ENCODE peak calls at places on chromosomes 11 and 22, in six cellular contexts. L is K562, C is H1, P is GM12891, A is HepG2, X is GM12878. E is an unnamed sample.

GRCh38 chr11:125874556-125875124 is 12.8 kb upstream of the HYLS1 start:
- DNase-seq in A (peak), C (no peak), P (peak), X (no peak), L (peak), E (no peak)

GRCh38 chr11:72812968-72813739 is 1.1 kb upstream of the ATG16L2 start:
- DNase-seq in L (peak), C (no peak), A (peak), P (no peak), X (no peak), E (no peak)

GRCh38 chr11:72947229-72947628 is 133.0 kb downstream of the ATG16L2 start:
- DNase-seq in P (no peak), A (no peak), X (no peak), L (no peak), C (no peak), E (no peak)

GRCh38 chr22:49673048-49673447 is 154.6 kb downstream of the BRD1 start:
- DNase-seq in C (no peak), L (no peak), P (no peak), A (no peak), X (no peak), E (no peak)

GRCh38 chr22:28940441-28940840 is 57.1 kb downstream of the ZNRF3 start:
- DNase-seq in C (no peak), L (no peak), X (no peak), A (no peak), P (no peak), E (no peak)

GRCh38 chr22:37741312-37741795 is 44.5 kb downstream of the TRIOBP start:
- DNase-seq in C (no peak), P (no peak), A (peak), X (no peak), L (no peak), E (no peak)

GRCh38 chr22:37225481-37225880 is 13.2 kb upstream of the SSTR3 start:
- DNase-seq in L (no peak), A (no peak), C (no peak), X (no peak), P (no peak), E (no peak)

GRCh38 chr11:26741036-26741435 is 19.2 kb upstream of the SLC5A12 start:
- DNase-seq in L (no peak), X (no peak), A (no peak), C (no peak), P (no peak), E (no peak)

GRCh38 chr11:61155312-61155711 is 5.9 kb downstream of the VPS37C start:
- DNase-seq in C (no peak), L (no peak), A (no peak), P (no peak), X (no peak), E (no peak)

GRCh38 chr11:110000045-110000502 is 93.1 kb upstream of the ZC3H12C start:
- DNase-seq in L (peak), P (peak), A (no peak), C (no peak), X (peak), E (peak)

GRCh38 chr11:28833670-28834069 is 725.5 kb downstream of the METTL15 start:
- DNase-seq in P (no peak), A (no peak), L (no peak), X (no peak), C (no peak), E (no peak)

GRCh38 chr22:25540128-25540790 is 24.2 kb upstream of the GRK3 start:
- DNase-seq in A (no peak), P (no peak), X (no peak), L (no peak), C (no peak), E (no peak)

GRCh38 chr11:64745523-64746328 is 1.8 kb upstream of the RASGRP2 start:
- DNase-seq in C (no peak), P (peak), L (peak), X (no peak), A (no peak), E (peak)

GRCh38 chr11:86592047-86592564 is 80.3 kb downstream of the ME3 start:
- DNase-seq in X (no peak), C (no peak), P (no peak), A (no peak), L (no peak), E (no peak)

GRCh38 chr11:64690235-64690634 is 32.8 kb downstream of the NRXN2 start:
- DNase-seq in C (no peak), P (no peak), L (no peak), X (no peak), A (no peak), E (no peak)

GRCh38 chr11:93791493-93791892 is 7.4 kb downstream of the MED17 start:
- DNase-seq in P (no peak), C (no peak), L (no peak), A (no peak), X (no peak), E (no peak)

GRCh38 chr11:71456294-71456693 is 3.3 kb downstream of the NADSYN1 start:
- DNase-seq in L (no peak), P (no peak), C (no peak), X (no peak), A (no peak), E (no peak)

GRCh38 chr11:72394456-72394855 is 39.9 kb downstream of the CLPB start:
- DNase-seq in A (no peak), C (no peak), L (no peak), X (no peak), P (no peak), E (no peak)

GRCh38 chr11:7967097-7967496 is 1.9 kb upstream of the NLRP10 start:
- DNase-seq in P (no peak), A (no peak), C (no peak), L (no peak), X (no peak), E (no peak)

GRCh38 chr11:128399186-128399585 is 188.2 kb downstream of the ETS1 start:
- DNase-seq in A (no peak), X (peak), P (no peak), L (no peak), C (no peak), E (no peak)

GRCh38 chr22:45424241-45424731 is 10.8 kb downstream of the RIBC2 start:
- DNase-seq in A (no peak), L (no peak), X (no peak), P (no peak), C (no peak), E (no peak)

GRCh38 chr11:35215945-35216344 is 77.0 kb downstream of the CD44 start:
- DNase-seq in X (no peak), L (no peak), A (no peak), C (no peak), P (no peak), E (no peak)

GRCh38 chr11:29018631-29019030 is 910.4 kb downstream of the METTL15 start:
- DNase-seq in A (no peak), C (no peak), X (no peak), P (no peak), L (no peak), E (no peak)

GRCh38 chr11:86444981-86445380 is 70.3 kb downstream of the CCDC81 start:
- DNase-seq in A (no peak), C (no peak), X (no peak), P (no peak), L (no peak), E (no peak)

GRCh38 chr22:41885576-41885975 is 29.3 kb downstream of the SHISA8 start:
- DNase-seq in C (no peak), L (no peak), P (no peak), A (no peak), X (no peak), E (no peak)

GRCh38 chr22:40473703-40474102 is 103.3 kb downstream of the SGSM3 start:
- DNase-seq in A (no peak), C (no peak), P (no peak), X (no peak), L (no peak), E (no peak)

DNA sequence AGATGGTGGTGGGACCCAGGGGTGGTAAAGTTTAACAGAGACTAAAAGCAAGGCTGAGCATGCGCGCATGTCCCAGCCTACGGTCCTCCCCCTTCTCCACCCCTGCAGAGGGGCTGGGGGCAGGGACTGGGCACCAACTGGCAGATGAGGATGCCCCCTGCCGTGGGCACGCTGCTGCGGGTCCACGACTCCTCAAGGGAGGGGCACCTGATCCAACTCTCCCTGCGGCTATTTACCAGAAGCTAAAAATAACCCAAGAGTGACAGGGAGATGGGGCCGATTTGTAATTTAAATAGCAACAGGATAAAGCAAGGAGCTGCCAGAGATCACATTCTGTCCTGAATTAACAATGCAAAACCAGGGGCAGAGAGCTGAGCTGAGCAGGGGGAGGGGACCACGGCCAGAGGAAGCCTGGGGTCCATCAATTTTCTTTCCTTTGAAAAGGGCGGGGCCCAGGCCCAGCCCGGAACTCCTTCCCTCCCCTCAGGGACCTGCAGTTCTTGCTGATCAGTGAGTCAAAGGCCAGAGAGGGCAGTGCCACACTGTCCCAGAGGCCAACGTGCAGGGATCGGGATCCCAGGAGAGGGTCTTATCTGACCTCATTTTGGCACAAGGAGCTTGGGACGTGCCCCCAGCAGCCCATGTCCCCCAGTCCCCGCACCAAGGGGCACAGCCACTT is 8.1 kb upstream of the DGKZ start:
- DNase-seq in C (peak), A (no peak), L (no peak), X (no peak), P (no peak), E (no peak)
- TF ChIP-seq POLR2AphosphoS5 in C (no peak), A (no peak), L (no peak), X (no peak), P (no peak), E (no peak)

DNA sequence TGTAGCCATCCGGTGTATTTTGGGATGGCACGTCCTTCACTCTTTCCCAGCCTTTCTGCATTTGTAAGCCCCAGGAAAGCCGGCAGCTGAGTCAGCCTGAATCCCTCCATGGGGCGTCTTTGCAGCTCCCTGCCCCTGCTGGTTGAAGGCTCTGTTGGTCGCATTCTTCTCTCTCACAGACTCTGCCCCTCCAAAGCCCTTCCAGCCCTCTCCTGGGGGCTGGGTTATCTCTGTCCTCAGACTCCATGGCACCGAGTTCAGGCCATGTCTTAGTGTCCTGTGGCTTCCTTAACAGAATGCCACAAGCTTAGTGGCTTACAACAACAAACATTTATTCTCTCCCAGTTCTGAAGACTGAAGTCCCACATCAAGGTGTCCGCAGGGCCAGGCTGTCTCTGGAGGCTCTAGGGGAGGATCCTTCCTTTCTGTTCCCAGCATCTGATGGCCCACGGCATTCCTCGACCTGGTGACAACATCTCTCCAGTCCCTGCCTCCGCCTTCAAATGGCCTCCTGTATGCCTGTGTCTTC is 62.2 kb downstream of the BCR start:
- DNase-seq in A (no peak), X (no peak), L (peak), P (no peak), C (peak), E (no peak)
- TF ChIP-seq TAF1 in A (no peak), X (no peak), L (no peak), P (no peak), C (peak), E (no peak)

GRCh38 chr11:12591706-12592105 is 82.5 kb upstream of the TEAD1 start:
- DNase-seq in C (no peak), X (no peak), A (no peak), P (no peak), L (no peak), E (no peak)

GRCh38 chr11:12592283-12592682 is 81.9 kb upstream of the TEAD1 start:
- DNase-seq in A (no peak), L (no peak), C (no peak), P (no peak), X (no peak), E (no peak)

GRCh38 chr11:12585861-12586260 is 88.4 kb upstream of the TEAD1 start:
- DNase-seq in C (no peak), P (no peak), X (no peak), A (no peak), L (no peak), E (no peak)

GRCh38 chr11:12581923-12582322 is 92.3 kb upstream of the TEAD1 start:
- DNase-seq in X (no peak), L (peak), C (no peak), A (no peak), P (no peak), E (no peak)

GRCh38 chr11:12587333-12587997 is 86.8 kb upstream of the TEAD1 start:
- DNase-seq in A (no peak), X (no peak), L (no peak), C (no peak), P (no peak), E (no peak)
- TF ChIP-seq POLR2A in A (no peak), X (no peak), L (no peak), C (no peak), P (no peak), E (no peak)

DNA sequence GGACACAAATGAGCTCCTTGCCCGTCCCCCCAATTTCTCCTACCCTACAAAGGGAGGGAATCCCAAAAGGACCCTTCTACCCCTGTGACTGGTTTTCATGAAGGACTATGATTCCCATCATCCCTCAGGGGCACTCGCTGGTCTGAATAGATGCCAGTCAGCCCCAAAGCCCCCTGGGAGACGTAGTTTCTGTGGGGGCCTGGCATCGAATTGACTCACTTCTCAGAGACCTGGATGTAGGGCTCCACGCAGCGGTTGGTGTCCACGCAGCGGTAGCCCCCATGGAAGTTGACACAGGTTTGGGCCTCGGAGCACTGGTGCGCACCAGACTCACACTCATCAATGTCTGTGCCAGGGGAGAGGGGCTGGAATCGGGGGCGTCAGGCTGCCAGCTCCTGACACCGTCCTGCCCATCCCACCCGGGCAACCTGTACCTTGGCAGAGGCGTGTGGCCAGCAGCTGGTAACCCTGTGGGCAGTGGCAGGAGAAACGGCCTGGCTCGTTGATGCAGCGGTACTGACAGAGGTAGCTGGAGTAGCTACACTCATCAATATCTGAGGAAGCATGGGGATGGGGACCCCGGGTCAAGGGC is 4.4 kb downstream of the EFEMP2 start:
- DNase-seq in L (peak), C (no peak), X (no peak), A (no peak), P (no peak), E (no peak)
- TF ChIP-seq POLR2AphosphoS5 in L (no peak), C (peak), X (peak), A (peak), P (no peak), E (peak)

GRCh38 chr11:76850815-76851214 is 9.9 kb upstream of the ACER3 start:
- DNase-seq in P (no peak), C (no peak), A (no peak), L (no peak), X (no peak), E (no peak)
- TF ChIP-seq TAF1 in P (no peak), C (no peak), A (no peak), L (no peak), X (no peak), E (no peak)

DNA sequence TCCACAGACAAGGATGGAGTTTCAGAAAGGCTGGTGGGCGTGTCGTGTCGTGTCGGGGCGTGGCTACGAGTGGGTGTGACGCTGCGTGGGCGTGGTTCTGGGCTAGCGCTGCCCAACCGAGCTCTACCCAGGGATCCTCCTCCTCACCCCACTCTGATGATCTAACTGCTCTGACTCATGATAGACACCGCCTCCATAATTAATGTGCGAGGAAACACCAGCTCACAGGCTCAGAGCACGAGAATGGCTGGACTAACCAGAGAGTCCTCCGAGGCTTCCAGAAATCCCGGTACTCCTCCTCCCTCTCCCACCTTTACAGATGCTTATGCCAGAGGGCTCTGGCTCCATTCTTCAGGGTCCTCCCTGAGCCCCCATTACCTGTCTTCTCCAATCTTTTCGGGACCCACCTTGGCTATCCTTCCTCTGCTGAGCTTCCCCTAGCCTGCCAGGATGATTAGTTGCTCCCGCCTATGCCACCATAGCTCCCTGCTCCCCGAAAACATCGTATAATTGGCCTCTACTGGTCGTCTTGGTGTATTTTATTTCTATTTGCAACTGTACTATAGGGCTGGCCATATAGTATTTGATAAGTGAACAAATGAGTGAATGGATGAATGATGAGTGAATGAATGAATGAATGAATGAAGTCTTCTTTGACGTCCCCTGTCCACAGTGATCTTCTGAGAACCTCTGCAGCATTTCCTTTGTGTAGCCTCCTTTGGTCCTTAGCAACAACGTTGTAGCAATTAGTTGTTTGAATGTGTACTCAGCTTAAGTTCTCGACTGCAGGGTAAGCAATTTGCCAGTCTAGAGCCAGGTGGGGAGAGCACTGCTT is 21.7 kb downstream of the TMPRSS13 start:
- DNase-seq in L (peak), P (no peak), C (peak), X (peak), A (peak), E (no peak)
- TF ChIP-seq POLR2A in L (peak), P (no peak), C (no peak), X (no peak), A (no peak), E (no peak)

DNA sequence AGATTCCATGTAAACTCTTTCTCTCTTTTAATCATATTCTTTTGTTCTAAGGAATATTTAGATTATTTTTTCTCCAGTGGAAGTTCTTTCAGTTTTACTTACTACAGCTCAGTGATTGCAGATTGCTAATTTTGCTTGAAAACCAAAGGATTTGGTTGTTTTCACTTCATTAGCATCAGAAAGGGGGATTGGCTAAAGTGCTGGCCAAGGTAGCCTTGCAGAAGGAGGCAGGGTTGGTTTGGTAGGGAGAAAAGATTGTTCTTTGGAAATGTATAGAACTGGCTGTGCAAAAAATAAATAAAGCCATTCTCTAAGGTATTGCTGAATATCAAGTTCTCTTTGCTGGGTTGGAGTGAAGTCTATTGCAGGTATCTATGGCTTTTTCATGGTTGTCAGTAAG is 92.6 kb downstream of the FAT3 start:
- DNase-seq in L (no peak), C (no peak), P (no peak), A (no peak), X (no peak), E (no peak)
- TF ChIP-seq POLR2AphosphoS5 in L (no peak), C (no peak), P (no peak), A (no peak), X (no peak), E (no peak)